ENCODE peak calls at places on chromosomes 16 and 17, in seven cellular contexts. One of them, this sample, is unnamed.

GRCh38 chr17:9406046-9406631 is 169.5 kb downstream of the STX8 start:
- DNase-seq in GM23338: no peak
- DNase-seq in GM23248: peak; percentile 37
- DNase-seq in hepatocyte: no peak
- DNase-seq in mammary epithelial cell: no peak
- DNase-seq in A673: no peak
- DNase-seq in fibroblast of lung: peak; percentile 29
- DNase-seq in this sample: no peak

GRCh38 chr16:80776856-80777255 is 27.5 kb downstream of the CDYL2 start:
- DNase-seq in GM23338: no peak
- DNase-seq in GM23248: no peak
- DNase-seq in hepatocyte: no peak
- DNase-seq in mammary epithelial cell: no peak
- DNase-seq in A673: no peak
- DNase-seq in fibroblast of lung: no peak
- DNase-seq in this sample: no peak

GRCh38 chr17:35588196-35588920 is 1.2 kb downstream of the AP2B1 start:
- DNase-seq in GM23338: peak; percentile 40
- DNase-seq in GM23248: peak; percentile 80
- DNase-seq in hepatocyte: peak; percentile 73
- DNase-seq in mammary epithelial cell: peak; percentile 92
- DNase-seq in A673: no peak
- DNase-seq in fibroblast of lung: peak; percentile 86
- DNase-seq in this sample: peak; percentile 80

GRCh38 chr17:42284566-42284965 is 3.7 kb upstream of the STAT5A start:
- DNase-seq in GM23338: no peak
- DNase-seq in GM23248: no peak
- DNase-seq in hepatocyte: no peak
- DNase-seq in mammary epithelial cell: no peak
- DNase-seq in A673: no peak
- DNase-seq in fibroblast of lung: no peak
- DNase-seq in this sample: no peak

GRCh38 chr17:278055-279028 is 74.3 kb downstream of the RPH3AL start:
- DNase-seq in GM23338: no peak
- DNase-seq in GM23248: no peak
- DNase-seq in hepatocyte: no peak
- DNase-seq in mammary epithelial cell: no peak
- DNase-seq in A673: no peak
- DNase-seq in fibroblast of lung: no peak
- DNase-seq in this sample: no peak

GRCh38 chr16:20074089-20074956 is 633 bp upstream of the GPR139 start:
- DNase-seq in GM23338: peak; percentile 68
- DNase-seq in GM23248: no peak
- DNase-seq in hepatocyte: no peak
- DNase-seq in mammary epithelial cell: no peak
- DNase-seq in A673: no peak
- DNase-seq in fibroblast of lung: no peak
- DNase-seq in this sample: no peak

GRCh38 chr17:34527908-34528470 is 51.4 kb upstream of the TMEM132E start:
- DNase-seq in GM23338: peak; percentile 89
- DNase-seq in GM23248: no peak
- DNase-seq in hepatocyte: no peak
- DNase-seq in mammary epithelial cell: no peak
- DNase-seq in A673: no peak
- DNase-seq in fibroblast of lung: no peak
- DNase-seq in this sample: no peak

GRCh38 chr17:55664287-55664686 is 58.4 kb downstream of the TMEM100 start:
- DNase-seq in GM23338: no peak
- DNase-seq in GM23248: no peak
- DNase-seq in hepatocyte: no peak
- DNase-seq in mammary epithelial cell: no peak
- DNase-seq in A673: no peak
- DNase-seq in fibroblast of lung: no peak
- DNase-seq in this sample: no peak

GRCh38 chr17:14312522-14312921 is 11.6 kb downstream of the HS3ST3B1 start:
- DNase-seq in GM23338: no peak
- DNase-seq in GM23248: no peak
- DNase-seq in hepatocyte: no peak
- DNase-seq in mammary epithelial cell: no peak
- DNase-seq in A673: no peak
- DNase-seq in fibroblast of lung: no peak
- DNase-seq in this sample: no peak

GRCh38 chr16:2966803-2967184 is 2.4 kb upstream of the PAQR4 start:
- DNase-seq in GM23338: peak; percentile 70
- DNase-seq in GM23248: peak; percentile 55
- DNase-seq in hepatocyte: no peak
- DNase-seq in mammary epithelial cell: no peak
- DNase-seq in A673: no peak
- DNase-seq in fibroblast of lung: no peak
- DNase-seq in this sample: no peak

GRCh38 chr16:51113254-51114125 is 37.6 kb downstream of the SALL1 start:
- DNase-seq in GM23338: peak; percentile 54
- DNase-seq in GM23248: no peak
- DNase-seq in hepatocyte: no peak
- DNase-seq in mammary epithelial cell: no peak
- DNase-seq in A673: no peak
- DNase-seq in fibroblast of lung: no peak
- DNase-seq in this sample: no peak

GRCh38 chr17:31691251-31691905 is 167.7 kb downstream of the COPRS start:
- DNase-seq in GM23338: no peak
- DNase-seq in GM23248: no peak
- DNase-seq in hepatocyte: no peak
- DNase-seq in mammary epithelial cell: no peak
- DNase-seq in A673: no peak
- DNase-seq in fibroblast of lung: no peak
- DNase-seq in this sample: no peak

GRCh38 chr17:19752216-19753048 is 4.3 kb upstream of the ALDH3A1 start:
- DNase-seq in GM23338: no peak
- DNase-seq in GM23248: peak; percentile 17
- DNase-seq in hepatocyte: no peak
- DNase-seq in mammary epithelial cell: no peak
- DNase-seq in A673: no peak
- DNase-seq in fibroblast of lung: no peak
- DNase-seq in this sample: no peak

GRCh38 chr17:16880843-16881230 is 91.1 kb downstream of the TNFRSF13B start:
- DNase-seq in GM23338: no peak
- DNase-seq in GM23248: no peak
- DNase-seq in hepatocyte: no peak
- DNase-seq in mammary epithelial cell: no peak
- DNase-seq in A673: no peak
- DNase-seq in fibroblast of lung: no peak
- DNase-seq in this sample: no peak

GRCh38 chr17:78241277-78242023 is 10.0 kb downstream of the TMEM235 start:
- DNase-seq in GM23338: peak; percentile 73
- DNase-seq in GM23248: peak; percentile 43
- DNase-seq in hepatocyte: no peak
- DNase-seq in mammary epithelial cell: peak; percentile 24
- DNase-seq in A673: peak; percentile 59
- DNase-seq in fibroblast of lung: peak; percentile 59
- DNase-seq in this sample: peak; percentile 57

GRCh38 chr16:89828199-89828869 is at the start of gene SPIRE2:
- DNase-seq in GM23338: peak; percentile 87
- DNase-seq in GM23248: peak; percentile 91
- DNase-seq in hepatocyte: peak; percentile 94
- DNase-seq in mammary epithelial cell: peak; percentile 58
- DNase-seq in A673: peak; percentile 77
- DNase-seq in fibroblast of lung: peak; percentile 69
- DNase-seq in this sample: peak; percentile 42

GRCh38 chr17:78269893-78270490 is 38.6 kb downstream of the TMEM235 start:
- DNase-seq in GM23338: no peak
- DNase-seq in GM23248: no peak
- DNase-seq in hepatocyte: peak; percentile 17
- DNase-seq in mammary epithelial cell: no peak
- DNase-seq in A673: no peak
- DNase-seq in fibroblast of lung: no peak
- DNase-seq in this sample: no peak

GRCh38 chr17:58679263-58680037 is 12.4 kb downstream of the TEX14 start:
- DNase-seq in GM23338: peak; percentile 49
- DNase-seq in GM23248: no peak
- DNase-seq in hepatocyte: no peak
- DNase-seq in mammary epithelial cell: peak; percentile 97
- DNase-seq in A673: peak; percentile 29
- DNase-seq in fibroblast of lung: peak; percentile 61
- DNase-seq in this sample: peak; percentile 51
- TF ChIP-seq EZH2 in GM23338: no peak
- TF ChIP-seq EZH2 in GM23248: no peak
- TF ChIP-seq EZH2 in hepatocyte: no peak
- TF ChIP-seq EZH2 in mammary epithelial cell: no peak
- TF ChIP-seq EZH2 in A673: no peak
- TF ChIP-seq EZH2 in fibroblast of lung: no peak
- TF ChIP-seq EZH2 in this sample: no peak

DNA sequence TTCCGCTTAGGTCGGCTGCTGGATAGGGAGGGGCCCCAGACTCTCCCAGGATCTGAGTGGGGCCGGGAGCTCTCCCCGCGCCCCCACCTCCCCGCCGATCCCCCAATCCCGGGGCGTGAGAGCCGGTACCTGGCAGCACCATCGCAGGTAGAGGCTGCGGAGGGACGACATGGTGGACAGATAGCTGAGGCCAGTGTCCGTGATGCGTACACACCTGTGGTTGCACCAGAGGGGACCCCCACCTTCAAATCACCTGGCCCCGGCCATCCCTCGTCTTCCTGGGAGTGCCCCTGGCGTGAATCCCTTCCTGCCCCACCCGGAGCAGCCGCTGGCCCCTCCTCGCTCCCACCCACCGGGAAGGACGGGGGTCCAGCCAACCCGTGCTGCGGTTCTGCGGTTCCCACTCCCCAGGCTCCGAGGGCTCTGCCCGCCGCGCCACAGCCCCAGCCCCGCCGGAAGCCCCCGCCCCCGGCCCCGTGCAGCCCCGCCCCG is 4.7 kb upstream of the WDR24 start:
- DNase-seq in GM23338: no peak
- DNase-seq in GM23248: no peak
- DNase-seq in hepatocyte: no peak
- DNase-seq in mammary epithelial cell: no peak
- DNase-seq in A673: no peak
- DNase-seq in fibroblast of lung: no peak
- DNase-seq in this sample: no peak
- TF ChIP-seq EZH2 in GM23338: no peak
- TF ChIP-seq EZH2 in GM23248: no peak
- TF ChIP-seq EZH2 in hepatocyte: peak; percentile 25
- TF ChIP-seq EZH2 in mammary epithelial cell: no peak
- TF ChIP-seq EZH2 in A673: no peak
- TF ChIP-seq EZH2 in fibroblast of lung: no peak
- TF ChIP-seq EZH2 in this sample: peak; percentile 6

GRCh38 chr16:86289304-86289703 is 221.0 kb upstream of the FOXF1 start:
- DNase-seq in GM23338: no peak
- DNase-seq in GM23248: no peak
- DNase-seq in hepatocyte: no peak
- DNase-seq in mammary epithelial cell: no peak
- DNase-seq in A673: no peak
- DNase-seq in fibroblast of lung: no peak
- DNase-seq in this sample: no peak

GRCh38 chr16:86289907-86290306 is 220.4 kb upstream of the FOXF1 start:
- DNase-seq in GM23338: no peak
- DNase-seq in GM23248: no peak
- DNase-seq in hepatocyte: no peak
- DNase-seq in mammary epithelial cell: no peak
- DNase-seq in A673: no peak
- DNase-seq in fibroblast of lung: no peak
- DNase-seq in this sample: no peak

GRCh38 chr16:86286991-86287640 is 223.2 kb upstream of the FOXF1 start:
- DNase-seq in GM23338: peak; percentile 85
- DNase-seq in GM23248: no peak
- DNase-seq in hepatocyte: peak; percentile 21
- DNase-seq in mammary epithelial cell: no peak
- DNase-seq in A673: no peak
- DNase-seq in fibroblast of lung: no peak
- DNase-seq in this sample: no peak

GRCh38 chr16:86287641-86288201 is 222.6 kb upstream of the FOXF1 start:
- DNase-seq in GM23338: no peak
- DNase-seq in GM23248: no peak
- DNase-seq in hepatocyte: no peak
- DNase-seq in mammary epithelial cell: no peak
- DNase-seq in A673: no peak
- DNase-seq in fibroblast of lung: no peak
- DNase-seq in this sample: no peak

DNA sequence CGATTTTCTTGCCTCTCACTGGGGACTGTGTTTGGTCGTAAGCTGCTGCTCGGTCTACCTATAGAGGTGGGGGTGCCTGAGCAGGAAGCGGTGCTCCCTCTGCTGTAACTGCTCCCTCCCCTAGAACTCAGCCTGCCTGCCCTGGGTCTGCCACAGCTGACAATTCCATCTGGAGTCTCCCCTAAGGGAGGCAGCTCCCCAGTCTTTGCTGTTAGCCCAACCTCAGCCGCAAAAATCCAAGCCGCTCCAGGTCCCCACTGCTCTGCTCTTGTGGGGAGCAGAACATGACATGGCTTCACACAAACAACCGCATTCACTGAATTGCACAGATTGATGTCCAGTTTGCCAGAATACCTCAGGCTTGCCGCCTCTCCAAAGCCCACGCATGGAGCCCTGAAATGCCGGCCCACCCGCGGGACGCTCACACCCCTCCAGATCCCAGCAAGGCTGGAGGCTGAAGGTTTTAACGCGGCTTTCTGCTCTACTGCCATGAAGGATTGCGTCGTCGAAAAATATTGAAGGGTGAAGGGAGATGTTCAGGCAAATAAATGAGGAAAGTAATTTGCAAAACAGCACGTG is 221.5 kb upstream of the FOXF1 start:
- DNase-seq in GM23338: peak; percentile 60
- DNase-seq in GM23248: no peak
- DNase-seq in hepatocyte: no peak
- DNase-seq in mammary epithelial cell: no peak
- DNase-seq in A673: no peak
- DNase-seq in fibroblast of lung: no peak
- DNase-seq in this sample: no peak
- TF ChIP-seq EZH2 in GM23338: peak; percentile 84
- TF ChIP-seq EZH2 in GM23248: peak; percentile 18
- TF ChIP-seq EZH2 in hepatocyte: no peak
- TF ChIP-seq EZH2 in mammary epithelial cell: peak; percentile 15
- TF ChIP-seq EZH2 in A673: peak; percentile 67
- TF ChIP-seq EZH2 in fibroblast of lung: no peak
- TF ChIP-seq EZH2 in this sample: peak; percentile 72

GRCh38 chr16:67185003-67185865 is 1.5 kb upstream of the MATCAP1 start:
- DNase-seq in GM23338: peak; percentile 98
- DNase-seq in GM23248: peak; percentile 96
- DNase-seq in hepatocyte: peak; percentile 95
- DNase-seq in mammary epithelial cell: peak; percentile 81
- DNase-seq in A673: peak; percentile 85
- DNase-seq in fibroblast of lung: peak; percentile 83
- DNase-seq in this sample: peak; percentile 72
- TF ChIP-seq EZH2 in GM23338: no peak
- TF ChIP-seq EZH2 in GM23248: no peak
- TF ChIP-seq EZH2 in hepatocyte: no peak
- TF ChIP-seq EZH2 in mammary epithelial cell: no peak
- TF ChIP-seq EZH2 in A673: no peak
- TF ChIP-seq EZH2 in fibroblast of lung: no peak
- TF ChIP-seq EZH2 in this sample: peak; percentile 42